ENCODE peak calls at places on chromosomes 7 and 10, in five cellular contexts. One of them, this sample, is unnamed.

GRCh38 chr7:47202146-47202768 is 379.7 kb downstream of the TNS3 start:
- DNase-seq in activated effector memory CD4-positive, alpha-beta T cell treated with anti-CD3 and anti-CD28 coated beads, Interleukin-2, amount 50 U/mL, for 16 hours: no peak
- DNase-seq in posterior cingulate gyrus: no peak
- DNase-seq in neural progenitor cell: no peak
- DNase-seq in HEK293T: no peak
- DNase-seq in this sample: no peak

GRCh38 chr10:34811126-34811967 is 3.7 kb downstream of the PARD3 start:
- DNase-seq in activated effector memory CD4-positive, alpha-beta T cell treated with anti-CD3 and anti-CD28 coated beads, Interleukin-2, amount 50 U/mL, for 16 hours: no peak
- DNase-seq in posterior cingulate gyrus: no peak
- DNase-seq in neural progenitor cell: peak
- DNase-seq in HEK293T: no peak
- DNase-seq in this sample: no peak

GRCh38 chr7:40716052-40716451 is 581.2 kb downstream of the SUGCT start:
- DNase-seq in activated effector memory CD4-positive, alpha-beta T cell treated with anti-CD3 and anti-CD28 coated beads, Interleukin-2, amount 50 U/mL, for 16 hours: no peak
- DNase-seq in posterior cingulate gyrus: no peak
- DNase-seq in neural progenitor cell: no peak
- DNase-seq in HEK293T: no peak
- DNase-seq in this sample: no peak

GRCh38 chr10:96626795-96627194 is 40.0 kb upstream of the TM9SF3 start:
- DNase-seq in activated effector memory CD4-positive, alpha-beta T cell treated with anti-CD3 and anti-CD28 coated beads, Interleukin-2, amount 50 U/mL, for 16 hours: no peak
- DNase-seq in posterior cingulate gyrus: no peak
- DNase-seq in neural progenitor cell: peak
- DNase-seq in HEK293T: no peak
- DNase-seq in this sample: peak

GRCh38 chr10:118725784-118726507 is 28.8 kb downstream of the CACUL1 start:
- DNase-seq in activated effector memory CD4-positive, alpha-beta T cell treated with anti-CD3 and anti-CD28 coated beads, Interleukin-2, amount 50 U/mL, for 16 hours: no peak
- DNase-seq in posterior cingulate gyrus: no peak
- DNase-seq in neural progenitor cell: no peak
- DNase-seq in HEK293T: no peak
- DNase-seq in this sample: no peak

GRCh38 chr10:133170092-133170491 is 10.1 kb downstream of the KNDC1 start:
- DNase-seq in activated effector memory CD4-positive, alpha-beta T cell treated with anti-CD3 and anti-CD28 coated beads, Interleukin-2, amount 50 U/mL, for 16 hours: peak
- DNase-seq in posterior cingulate gyrus: no peak
- DNase-seq in neural progenitor cell: no peak
- DNase-seq in HEK293T: no peak
- DNase-seq in this sample: no peak

GRCh38 chr10:50552308-50552707 is 71.4 kb downstream of the SGMS1 start:
- DNase-seq in activated effector memory CD4-positive, alpha-beta T cell treated with anti-CD3 and anti-CD28 coated beads, Interleukin-2, amount 50 U/mL, for 16 hours: no peak
- DNase-seq in posterior cingulate gyrus: no peak
- DNase-seq in neural progenitor cell: no peak
- DNase-seq in HEK293T: no peak
- DNase-seq in this sample: no peak

GRCh38 chr10:86716466-86716865 is 40.0 kb upstream of the BMPR1A start:
- DNase-seq in activated effector memory CD4-positive, alpha-beta T cell treated with anti-CD3 and anti-CD28 coated beads, Interleukin-2, amount 50 U/mL, for 16 hours: no peak
- DNase-seq in posterior cingulate gyrus: no peak
- DNase-seq in neural progenitor cell: no peak
- DNase-seq in HEK293T: no peak
- DNase-seq in this sample: no peak

GRCh38 chr7:10455936-10456335 is 517.7 kb upstream of the PHF14 start:
- DNase-seq in activated effector memory CD4-positive, alpha-beta T cell treated with anti-CD3 and anti-CD28 coated beads, Interleukin-2, amount 50 U/mL, for 16 hours: no peak
- DNase-seq in posterior cingulate gyrus: no peak
- DNase-seq in neural progenitor cell: no peak
- DNase-seq in HEK293T: no peak
- DNase-seq in this sample: no peak